ENCODE peak calls at places on chromosome 7, in eight cellular contexts. V, Q, E, Z, C, W, P and X are unnamed samples.

GRCh38 chr7:137847418-137848050 is 760 bp upstream of the DGKI start:
- DNase-seq in V (peak), E (no peak), Z (peak), Q (peak), P (no peak), W (no peak), C (no peak), X (no peak)

GRCh38 chr7:42237891-42238531 is 1.0 kb upstream of the GLI3 start:
- DNase-seq in C (no peak), Z (peak), Q (peak), P (no peak), E (no peak), W (peak), V (peak), X (peak)

GRCh38 chr7:68025363-68025762 is 1028.7 kb downstream of the TYW1 start:
- DNase-seq in C (no peak), Q (no peak), V (no peak), E (no peak), P (no peak), Z (no peak), W (no peak), X (no peak)

GRCh38 chr7:140061607-140061930 is 1.2 kb downstream of the PARP12 start:
- DNase-seq in C (no peak), Z (no peak), P (no peak), V (no peak), Q (no peak), E (no peak), W (no peak), X (peak)

GRCh38 chr7:101927389-101928306 is 110.2 kb downstream of the CUX1 start:
- DNase-seq in W (no peak), Z (no peak), E (no peak), C (peak), Q (no peak), P (no peak), V (no peak), X (no peak)

GRCh38 chr7:151680810-151681209 is 161.1 kb upstream of the RHEB start:
- DNase-seq in P (no peak), W (no peak), Q (no peak), C (no peak), E (no peak), V (no peak), Z (peak), X (peak)

GRCh38 chr7:134541-134940 is 57.8 kb upstream of the FAM20C start:
- DNase-seq in Z (no peak), Q (no peak), V (no peak), C (no peak), P (no peak), E (no peak), W (no peak), X (no peak)

GRCh38 chr7:69770613-69771012 is 172.3 kb downstream of the AUTS2 start:
- DNase-seq in W (no peak), P (no peak), V (no peak), C (no peak), Q (peak), E (no peak), Z (no peak), X (no peak)

GRCh38 chr7:3191545-3191944 is 109.5 kb upstream of the SDK1 start:
- DNase-seq in C (no peak), Q (peak), P (no peak), E (no peak), Z (no peak), W (no peak), V (no peak), X (no peak)

GRCh38 chr7:54811925-54812264 is 52.9 kb upstream of the SEC61G start:
- DNase-seq in Q (no peak), C (no peak), E (no peak), V (no peak), Z (peak), P (no peak), W (peak), X (peak)

GRCh38 chr7:31811650-31812461 is 124.8 kb downstream of the PPP1R17 start:
- DNase-seq in V (no peak), E (peak), C (peak), Q (peak), W (no peak), P (no peak), Z (peak), X (peak)

GRCh38 chr7:143891457-143891856 is 10.5 kb downstream of the TCAF1 start:
- DNase-seq in C (no peak), W (no peak), Q (no peak), P (no peak), E (no peak), V (no peak), Z (no peak), X (no peak)

GRCh38 chr7:78970440-78970916 is 483.0 kb downstream of the MAGI2 start:
- DNase-seq in P (no peak), Q (peak), C (no peak), V (no peak), E (no peak), W (no peak), Z (peak), X (no peak)

GRCh38 chr7:70072220-70072619 is 473.9 kb downstream of the AUTS2 start:
- DNase-seq in Q (peak), W (peak), E (peak), V (no peak), P (no peak), C (no peak), Z (peak), X (no peak)

GRCh38 chr7:100367676-100368613 is 5.3 kb upstream of the PILRA start:
- DNase-seq in Q (no peak), W (no peak), C (no peak), E (no peak), Z (no peak), V (no peak), P (peak), X (no peak)

GRCh38 chr7:39810710-39811109 is 139.3 kb upstream of the CDK13 start:
- DNase-seq in V (no peak), W (no peak), P (no peak), E (no peak), C (no peak), Q (no peak), Z (peak), X (no peak)

GRCh38 chr7:131010714-131011436 is 276.9 kb upstream of the KLF14 start:
- DNase-seq in C (no peak), E (no peak), V (no peak), W (no peak), Q (no peak), P (no peak), Z (peak), X (peak)

GRCh38 chr7:32583791-32584190 is 88.5 kb downstream of the AVL9 start:
- DNase-seq in C (no peak), V (no peak), Z (peak), Q (peak), E (peak), P (no peak), W (no peak), X (no peak)

GRCh38 chr7:27147211-27148030 is at the start of gene HOXA6:
- DNase-seq in Q (peak), Z (peak), W (no peak), V (peak), E (no peak), P (no peak), C (no peak), X (no peak)

GRCh38 chr7:157307534-157307838 is 29.3 kb upstream of the DNAJB6 start:
- DNase-seq in E (no peak), Q (no peak), V (no peak), W (no peak), Z (no peak), P (no peak), C (no peak), X (no peak)

GRCh38 chr7:29471444-29472138 is 92.0 kb upstream of the PRR15 start:
- DNase-seq in Q (peak), V (no peak), P (no peak), C (no peak), W (no peak), Z (no peak), E (peak), X (no peak)

GRCh38 chr7:146690987-146691386 is 574.4 kb downstream of the CNTNAP2 start:
- DNase-seq in V (no peak), W (no peak), E (no peak), Q (no peak), Z (no peak), P (no peak), C (no peak), X (no peak)

GRCh38 chr7:32221756-32222155 is 151.5 kb upstream of the PDE1C start:
- DNase-seq in Q (no peak), V (no peak), C (no peak), E (peak), Z (no peak), P (no peak), W (no peak), X (no peak)

GRCh38 chr7:158194365-158194900 is 393.2 kb downstream of the PTPRN2 start:
- DNase-seq in E (no peak), W (no peak), P (no peak), Z (no peak), C (no peak), Q (no peak), V (no peak), X (no peak)

GRCh38 chr7:116434820-116435341 is 64.7 kb upstream of the CAV2 start:
- DNase-seq in C (no peak), E (no peak), V (no peak), P (no peak), Q (no peak), W (no peak), Z (peak), X (peak)

GRCh38 chr7:16727736-16728135 is 25.8 kb upstream of the TSPAN13 start:
- DNase-seq in Z (no peak), V (no peak), E (no peak), W (no peak), C (no peak), P (no peak), Q (no peak), X (no peak)

GRCh38 chr7:157978766-157979165 is 608.9 kb downstream of the PTPRN2 start:
- DNase-seq in C (no peak), P (no peak), V (no peak), Z (no peak), Q (no peak), W (no peak), E (no peak), X (no peak)

GRCh38 chr7:128020161-128020560 is 11.1 kb downstream of the LRRC4 start:
- DNase-seq in Q (peak), E (peak), W (no peak), P (no peak), C (no peak), V (no peak), Z (peak), X (no peak)

GRCh38 chr7:141317033-141317585 is 234.1 kb upstream of the AGK start:
- DNase-seq in V (no peak), C (no peak), Q (no peak), Z (no peak), E (no peak), P (no peak), W (no peak), X (no peak)

GRCh38 chr7:103343758-103344452 is 662 bp downstream of the DNAJC2 start:
- DNase-seq in V (peak), E (peak), Z (peak), W (peak), C (no peak), Q (peak), P (peak), X (peak)

GRCh38 chr7:113307147-113307546 is 188.8 kb upstream of the SMIM30 start:
- DNase-seq in W (no peak), Q (no peak), Z (no peak), P (no peak), C (no peak), V (no peak), E (no peak), X (no peak)

GRCh38 chr7:155356323-155357105 is 58.8 kb downstream of the INSIG1 start:
- DNase-seq in W (peak), Q (peak), V (no peak), Z (peak), C (no peak), E (no peak), P (no peak), X (no peak)

GRCh38 chr7:1021931-1022330 is 22.4 kb upstream of the GPR146 start:
- DNase-seq in W (no peak), Z (no peak), C (no peak), Q (no peak), E (no peak), V (no peak), P (no peak), X (no peak)